ENCODE peak calls at places on chromosomes 4 and X, in four cellular contexts. T is mucosa of descending colon, G is cardiac muscle cell, A is neural progenitor cell. R is an unnamed sample. For H3K36me3, the result is how much of the 10 kb centered on the place peaks cover.

GRCh38 chr4:118997601-118998000 is 108.9 kb downstream of the SYNPO2 start:
- DNase-seq in T (no peak), A (no peak), G (peak), R (no peak)

GRCh38 chr4:5882947-5883346 is 9.9 kb downstream of the CRMP1 start:
- DNase-seq in T (no peak), A (no peak), G (no peak), R (no peak)

GRCh38 chr4:20487852-20488251 is 212.4 kb upstream of the PACRGL start:
- DNase-seq in G (no peak), T (no peak), A (peak), R (no peak)

GRCh38 chr4:99264927-99265326 is 25.9 kb downstream of the ADH1A start:
- DNase-seq in T (no peak), G (no peak), A (no peak), R (no peak)

GRCh38 chrX:77962068-77962902 is 7.2 kb downstream of the PGAM4 start:
- DNase-seq in A (no peak), T (no peak), G (no peak), R (no peak)

GRCh38 chr4:106978046-106978774 is 57.9 kb downstream of the DKK2 start:
- DNase-seq in T (no peak), A (peak), G (no peak), R (no peak)

GRCh38 chr4:120683902-120684540 is 238.5 kb downstream of the PRDM5 start:
- DNase-seq in A (no peak), T (no peak), G (no peak), R (no peak)

GRCh38 chrX:794311-794710 is 163.7 kb downstream of the SHOX start:
- DNase-seq in G (no peak), A (no peak), T (no peak), R (no peak)

GRCh38 chr4:185534850-185535761 is at the start of gene PDLIM3:
- DNase-seq in G (peak), T (no peak), A (peak), R (peak)

GRCh38 chrX:20221902-20222301 is 44.8 kb downstream of the RPS6KA3 start:
- DNase-seq in G (no peak), T (no peak), A (no peak), R (no peak)

GRCh38 chr4:169114341-169114974 is 104.4 kb upstream of the CBR4 start:
- DNase-seq in T (no peak), G (no peak), A (no peak), R (no peak)

GRCh38 chrX:119015407-119016242 is 41.2 kb downstream of the LONRF3 start:
- DNase-seq in G (no peak), A (no peak), T (no peak), R (peak)

GRCh38 chr4:139241784-139242151 is 38.3 kb downstream of the MGARP start:
- DNase-seq in G (no peak), T (no peak), A (no peak), R (no peak)

GRCh38 chrX:150361777-150362351 is 1.3 kb upstream of the MAMLD1 start:
- DNase-seq in A (peak), T (peak), G (no peak), R (no peak)

DNA sequence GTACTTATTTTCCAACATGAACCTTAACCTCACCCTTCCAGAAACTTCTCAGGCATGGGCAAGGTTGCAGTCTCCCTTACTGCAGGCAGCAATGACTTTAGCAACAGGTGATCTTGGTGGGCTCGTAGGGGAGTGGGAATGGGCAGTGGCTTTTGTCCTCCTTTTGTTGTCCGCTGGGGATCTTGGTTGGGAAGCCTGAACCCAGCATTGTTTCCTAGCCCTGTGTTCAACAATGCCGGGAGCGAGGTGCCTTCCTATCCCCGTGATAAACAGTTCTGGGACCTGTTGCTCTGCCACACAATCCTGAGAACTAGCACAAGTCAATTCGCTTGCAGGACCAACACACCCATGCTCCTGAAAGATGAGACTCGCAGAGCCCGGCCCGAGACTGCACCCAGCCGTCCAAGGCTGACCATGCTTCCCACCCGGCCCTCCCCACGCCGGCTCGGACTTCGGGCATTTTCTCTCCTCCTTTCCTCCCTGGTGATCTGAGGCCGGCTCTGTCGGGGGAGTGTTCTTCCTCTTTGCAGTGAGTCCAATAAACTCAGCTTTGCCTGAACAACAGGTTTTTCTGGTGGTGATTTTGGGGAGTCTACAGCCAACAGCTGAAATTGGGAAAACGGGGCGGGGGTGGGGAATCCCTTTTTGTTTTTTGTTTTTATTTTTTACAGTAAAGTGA is 20.2 kb downstream of the IRAK1 start:
- DNase-seq in G (no peak), T (no peak), A (peak), R (no peak)
- H3K4me3 ChIP-seq in G (no peak), T (no peak), A (no peak), R (no peak)

GRCh38 chrX:72314242-72314641 is 8.5 kb upstream of the CITED1 start:
- DNase-seq in G (no peak), T (no peak), A (no peak), R (no peak)

GRCh38 chrX:72313757-72314156 is 8.0 kb upstream of the CITED1 start:
- DNase-seq in A (no peak), T (no peak), G (no peak), R (no peak)

GRCh38 chrX:72314881-72315280 is 9.2 kb upstream of the CITED1 start:
- DNase-seq in G (no peak), T (no peak), A (no peak), R (no peak)

GRCh38 chrX:72317139-72317538 is 11.4 kb upstream of the CITED1 start:
- DNase-seq in G (no peak), T (no peak), A (no peak), R (no peak)

GRCh38 chrX:72316408-72317079 is 10.8 kb upstream of the CITED1 start:
- DNase-seq in T (no peak), A (no peak), G (no peak), R (no peak)
- TF ChIP-seq CTCF in T (no peak), A (no peak), G (no peak), R (no peak)

GRCh38 chr4:55424791-55425190 is 29.0 kb downstream of the TMEM165 start:
- DNase-seq in T (no peak), G (no peak), A (no peak), R (no peak)
- H3K36me3 ChIP-seq in T (under half), G (under half), A (under half), R (under half)

GRCh38 chrX:57904481-57904880 is 5.8 kb downstream of the ZXDA start:
- DNase-seq in A (no peak), T (no peak), G (no peak), R (no peak)

GRCh38 chrX:57902633-57903032 is 7.6 kb downstream of the ZXDA start:
- DNase-seq in A (no peak), G (no peak), T (no peak), R (no peak)

GRCh38 chrX:57906790-57907189 is 3.5 kb downstream of the ZXDA start:
- DNase-seq in G (no peak), T (no peak), A (no peak), R (no peak)

GRCh38 chrX:57900961-57901360 is 9.3 kb downstream of the ZXDA start:
- DNase-seq in A (no peak), G (no peak), T (no peak), R (no peak)

GRCh38 chrX:57905141-57905540 is 5.1 kb downstream of the ZXDA start:
- DNase-seq in G (no peak), T (no peak), A (no peak), R (no peak)
- H3K4me3 ChIP-seq in G (no peak), T (no peak), A (no peak), R (peak)

DNA sequence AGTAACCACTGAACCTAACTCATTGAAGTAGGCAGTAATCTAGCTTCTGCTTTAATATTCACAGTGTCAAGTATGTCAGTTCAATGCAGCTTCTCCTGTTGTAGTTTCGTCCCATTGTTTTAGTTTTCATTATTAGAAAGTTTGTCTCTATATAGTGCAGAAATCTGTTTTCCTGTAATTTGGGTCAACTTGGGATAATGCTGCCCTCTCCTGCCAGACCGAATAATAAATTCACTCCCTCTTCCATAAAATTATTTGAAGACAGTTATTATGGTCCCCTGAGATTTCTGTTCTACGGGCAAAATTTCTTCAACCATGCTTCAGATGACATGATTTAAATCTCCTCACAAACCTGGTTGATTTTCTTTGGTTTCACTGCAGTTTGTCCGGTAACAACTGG is 4.6 kb upstream of the LUZP4 start:
- DNase-seq in A (no peak), G (no peak), T (no peak), R (no peak)
- TF ChIP-seq CTCF in A (no peak), G (peak), T (no peak), R (no peak)

GRCh38 chr4:48542888-48543287 is 52.8 kb downstream of the ZAR1 start:
- DNase-seq in A (no peak), G (no peak), T (no peak), R (no peak)
- H3K36me3 ChIP-seq in A (under half), G (half or more), T (under half), R (under half)

DNA sequence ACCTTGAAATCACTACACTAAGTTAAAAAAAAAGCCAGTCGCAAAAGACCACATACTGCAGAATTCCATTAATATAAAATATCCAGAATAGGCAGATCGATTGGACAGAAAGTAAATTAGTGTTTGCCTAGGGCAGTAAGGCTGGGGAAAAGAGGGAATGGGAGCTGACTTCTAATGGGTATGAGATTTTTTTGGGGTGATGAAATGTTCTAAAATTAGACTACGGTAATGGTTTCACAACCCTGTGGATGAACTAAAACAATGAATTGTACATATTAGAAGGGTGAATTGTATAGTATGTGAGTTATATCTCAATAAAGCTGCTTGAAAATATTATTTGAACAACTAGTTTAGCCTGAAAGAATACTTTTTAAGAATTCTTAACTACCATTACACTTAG is 6.7 kb upstream of the GPRIN3 start:
- DNase-seq in T (no peak), G (no peak), A (no peak), R (no peak)
- H3K4me3 ChIP-seq in T (no peak), G (no peak), A (no peak), R (no peak)